ENCODE peak calls at places on chromosome 13, in nine cellular contexts. One of them, this sample, is unnamed.

GRCh38 chr13:91722267-91722884 is 324.0 kb downstream of the GPC5 start:
- DNase-seq in PC-9: no peak
- DNase-seq in GM23338: peak; percentile 72
- DNase-seq in tibial nerve: no peak
- DNase-seq in vagina: no peak
- DNase-seq in endothelial cell of umbilical vein: peak; percentile 10
- DNase-seq in A549: no peak
- DNase-seq in fibroblast of lung: peak; percentile 64
- DNase-seq in BE2C: peak; percentile 9
- DNase-seq in this sample: no peak

GRCh38 chr13:97141564-97142005 is 80.5 kb upstream of the MBNL2 start:
- DNase-seq in BE2C: peak; percentile 59
- DNase-seq in GM23338: peak; percentile 65
- DNase-seq in A549: peak; percentile 83
- DNase-seq in vagina: no peak
- DNase-seq in tibial nerve: no peak
- DNase-seq in fibroblast of lung: peak; percentile 86
- DNase-seq in PC-9: peak; percentile 70
- DNase-seq in endothelial cell of umbilical vein: peak; percentile 87
- DNase-seq in this sample: no peak

GRCh38 chr13:38542601-38543000 is 144.3 kb upstream of the FREM2 start:
- DNase-seq in vagina: no peak
- DNase-seq in BE2C: no peak
- DNase-seq in GM23338: no peak
- DNase-seq in PC-9: peak; percentile 17
- DNase-seq in A549: no peak
- DNase-seq in endothelial cell of umbilical vein: no peak
- DNase-seq in fibroblast of lung: no peak
- DNase-seq in tibial nerve: no peak
- DNase-seq in this sample: no peak

GRCh38 chr13:30409911-30410704 is 12.2 kb upstream of the UBE2L5 start:
- DNase-seq in endothelial cell of umbilical vein: no peak
- DNase-seq in tibial nerve: no peak
- DNase-seq in PC-9: no peak
- DNase-seq in BE2C: no peak
- DNase-seq in GM23338: no peak
- DNase-seq in fibroblast of lung: peak; percentile 48
- DNase-seq in vagina: no peak
- DNase-seq in A549: no peak
- DNase-seq in this sample: peak; percentile 80

GRCh38 chr13:102584423-102584822 is 12.4 kb upstream of the TPP2 start:
- DNase-seq in GM23338: no peak
- DNase-seq in PC-9: no peak
- DNase-seq in vagina: no peak
- DNase-seq in tibial nerve: no peak
- DNase-seq in BE2C: no peak
- DNase-seq in endothelial cell of umbilical vein: no peak
- DNase-seq in fibroblast of lung: no peak
- DNase-seq in A549: no peak
- DNase-seq in this sample: no peak

GRCh38 chr13:46124967-46125933 is 20.4 kb upstream of the CPB2 start:
- DNase-seq in vagina: no peak
- DNase-seq in fibroblast of lung: no peak
- DNase-seq in endothelial cell of umbilical vein: peak; percentile 75
- DNase-seq in PC-9: no peak
- DNase-seq in tibial nerve: no peak
- DNase-seq in BE2C: no peak
- DNase-seq in A549: no peak
- DNase-seq in GM23338: no peak
- DNase-seq in this sample: no peak

GRCh38 chr13:76157926-76158325 is 521.8 kb downstream of the LMO7 start:
- DNase-seq in BE2C: no peak
- DNase-seq in endothelial cell of umbilical vein: no peak
- DNase-seq in fibroblast of lung: no peak
- DNase-seq in tibial nerve: no peak
- DNase-seq in A549: no peak
- DNase-seq in GM23338: no peak
- DNase-seq in PC-9: no peak
- DNase-seq in vagina: no peak
- DNase-seq in this sample: no peak

GRCh38 chr13:111658150-111659100 is 338.0 kb downstream of the TEX29 start:
- DNase-seq in vagina: peak; percentile 49
- DNase-seq in GM23338: peak; percentile 73
- DNase-seq in tibial nerve: no peak
- DNase-seq in A549: no peak
- DNase-seq in endothelial cell of umbilical vein: no peak
- DNase-seq in fibroblast of lung: no peak
- DNase-seq in BE2C: no peak
- DNase-seq in PC-9: no peak
- DNase-seq in this sample: no peak

GRCh38 chr13:77697208-77698103 is at the start of gene SLAIN1:
- DNase-seq in GM23338: peak; percentile 94
- DNase-seq in fibroblast of lung: peak; percentile 38
- DNase-seq in PC-9: peak; percentile 65
- DNase-seq in endothelial cell of umbilical vein: peak; percentile 61
- DNase-seq in tibial nerve: peak; percentile 41
- DNase-seq in vagina: no peak
- DNase-seq in BE2C: peak; percentile 90
- DNase-seq in A549: peak; percentile 35
- DNase-seq in this sample: peak; percentile 38

GRCh38 chr13:32811297-32811800 is 204.9 kb upstream of the KL start:
- DNase-seq in GM23338: no peak
- DNase-seq in fibroblast of lung: no peak
- DNase-seq in A549: no peak
- DNase-seq in endothelial cell of umbilical vein: no peak
- DNase-seq in tibial nerve: no peak
- DNase-seq in PC-9: peak; percentile 33
- DNase-seq in BE2C: no peak
- DNase-seq in vagina: no peak
- DNase-seq in this sample: no peak

GRCh38 chr13:75850915-75851314 is 214.8 kb downstream of the LMO7 start:
- DNase-seq in BE2C: no peak
- DNase-seq in GM23338: no peak
- DNase-seq in vagina: no peak
- DNase-seq in endothelial cell of umbilical vein: no peak
- DNase-seq in A549: no peak
- DNase-seq in tibial nerve: no peak
- DNase-seq in fibroblast of lung: no peak
- DNase-seq in PC-9: no peak
- DNase-seq in this sample: no peak

GRCh38 chr13:99658266-99658991 is 157.2 kb downstream of the TM9SF2 start:
- DNase-seq in BE2C: peak; percentile 19
- DNase-seq in fibroblast of lung: peak; percentile 84
- DNase-seq in tibial nerve: peak; percentile 27
- DNase-seq in A549: peak; percentile 21
- DNase-seq in GM23338: peak; percentile 80
- DNase-seq in vagina: no peak
- DNase-seq in endothelial cell of umbilical vein: peak; percentile 36
- DNase-seq in PC-9: no peak
- DNase-seq in this sample: peak; percentile 66

GRCh38 chr13:75181906-75182305 is 300.1 kb downstream of the TBC1D4 start:
- DNase-seq in A549: no peak
- DNase-seq in endothelial cell of umbilical vein: peak; percentile 96
- DNase-seq in vagina: no peak
- DNase-seq in PC-9: no peak
- DNase-seq in BE2C: no peak
- DNase-seq in GM23338: no peak
- DNase-seq in tibial nerve: no peak
- DNase-seq in fibroblast of lung: peak; percentile 67
- DNase-seq in this sample: no peak

GRCh38 chr13:109700176-109700575 is 86.2 kb downstream of the IRS2 start:
- DNase-seq in vagina: no peak
- DNase-seq in A549: no peak
- DNase-seq in tibial nerve: peak; percentile 29
- DNase-seq in GM23338: no peak
- DNase-seq in endothelial cell of umbilical vein: peak; percentile 71
- DNase-seq in fibroblast of lung: peak; percentile 71
- DNase-seq in PC-9: peak; percentile 74
- DNase-seq in BE2C: peak; percentile 94
- DNase-seq in this sample: peak; percentile 16

GRCh38 chr13:50275392-50276063 is 260.3 kb downstream of the KCNRG start:
- DNase-seq in fibroblast of lung: no peak
- DNase-seq in endothelial cell of umbilical vein: no peak
- DNase-seq in tibial nerve: no peak
- DNase-seq in PC-9: no peak
- DNase-seq in vagina: no peak
- DNase-seq in GM23338: no peak
- DNase-seq in A549: no peak
- DNase-seq in BE2C: no peak
- DNase-seq in this sample: no peak

GRCh38 chr13:97133955-97134354 is 88.2 kb upstream of the MBNL2 start:
- DNase-seq in vagina: no peak
- DNase-seq in tibial nerve: no peak
- DNase-seq in PC-9: peak; percentile 33
- DNase-seq in fibroblast of lung: no peak
- DNase-seq in BE2C: no peak
- DNase-seq in GM23338: no peak
- DNase-seq in A549: no peak
- DNase-seq in endothelial cell of umbilical vein: no peak
- DNase-seq in this sample: no peak

GRCh38 chr13:98544105-98544710 is 32.7 kb downstream of the STK24 start:
- DNase-seq in BE2C: no peak
- DNase-seq in fibroblast of lung: no peak
- DNase-seq in A549: no peak
- DNase-seq in PC-9: no peak
- DNase-seq in tibial nerve: no peak
- DNase-seq in vagina: no peak
- DNase-seq in endothelial cell of umbilical vein: no peak
- DNase-seq in GM23338: no peak
- DNase-seq in this sample: no peak
- H3K4me1 ChIP-seq in BE2C: peaks cover 17% of the 10 kb centered on the region
- H3K4me1 ChIP-seq in fibroblast of lung: peaks cover 45% of the 10 kb centered on the region
- H3K4me1 ChIP-seq in A549: peaks cover 13% of the 10 kb centered on the region
- H3K4me1 ChIP-seq in PC-9: peaks cover 18% of the 10 kb centered on the region
- H3K4me1 ChIP-seq in tibial nerve: peaks cover 29% of the 10 kb centered on the region
- H3K4me1 ChIP-seq in vagina: peaks cover 98% of the 10 kb centered on the region
- H3K4me1 ChIP-seq in endothelial cell of umbilical vein: peaks cover 15% of the 10 kb centered on the region
- H3K4me1 ChIP-seq in GM23338: peaks cover 50% of the 10 kb centered on the region
- H3K4me1 ChIP-seq in this sample: peaks cover 3% of the 10 kb centered on the region

GRCh38 chr13:112764864-112765561 is 75.2 kb downstream of the ATP11A start:
- DNase-seq in GM23338: no peak
- DNase-seq in PC-9: no peak
- DNase-seq in tibial nerve: no peak
- DNase-seq in A549: no peak
- DNase-seq in endothelial cell of umbilical vein: no peak
- DNase-seq in BE2C: no peak
- DNase-seq in vagina: no peak
- DNase-seq in fibroblast of lung: no peak
- DNase-seq in this sample: no peak

GRCh38 chr13:112762690-112763080 is 72.8 kb downstream of the ATP11A start:
- DNase-seq in BE2C: no peak
- DNase-seq in fibroblast of lung: no peak
- DNase-seq in endothelial cell of umbilical vein: no peak
- DNase-seq in PC-9: no peak
- DNase-seq in GM23338: no peak
- DNase-seq in vagina: no peak
- DNase-seq in tibial nerve: no peak
- DNase-seq in A549: no peak
- DNase-seq in this sample: no peak

GRCh38 chr13:112765734-112766133 is 75.9 kb downstream of the ATP11A start:
- DNase-seq in PC-9: no peak
- DNase-seq in GM23338: no peak
- DNase-seq in BE2C: no peak
- DNase-seq in tibial nerve: no peak
- DNase-seq in A549: no peak
- DNase-seq in vagina: no peak
- DNase-seq in fibroblast of lung: no peak
- DNase-seq in endothelial cell of umbilical vein: no peak
- DNase-seq in this sample: no peak

GRCh38 chr13:112761701-112762689 is 72.2 kb downstream of the ATP11A start:
- DNase-seq in BE2C: no peak
- DNase-seq in endothelial cell of umbilical vein: no peak
- DNase-seq in PC-9: peak; percentile 13
- DNase-seq in GM23338: peak; percentile 60
- DNase-seq in vagina: no peak
- DNase-seq in A549: no peak
- DNase-seq in fibroblast of lung: peak; percentile 34
- DNase-seq in tibial nerve: no peak
- DNase-seq in this sample: no peak

DNA sequence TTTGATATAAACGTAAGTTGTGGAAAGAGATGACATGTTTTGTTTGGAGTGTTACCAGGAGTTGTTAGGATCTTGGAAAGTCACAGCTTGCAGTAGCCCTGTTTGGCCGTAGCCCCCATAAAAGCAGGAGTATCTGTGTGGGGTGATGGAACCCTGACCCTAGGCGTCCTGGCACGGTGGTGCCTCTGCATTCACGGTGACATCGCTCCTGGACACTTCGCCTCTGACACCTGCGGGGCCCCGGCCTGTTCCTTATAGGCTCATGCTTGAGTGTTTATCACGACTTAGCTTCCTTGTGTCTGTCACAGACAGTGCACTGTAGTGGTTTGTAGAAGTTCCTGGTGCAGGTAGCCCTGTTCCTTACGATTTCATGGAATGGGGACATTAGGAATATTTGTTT is 74.2 kb downstream of the ATP11A start:
- DNase-seq in GM23338: no peak
- DNase-seq in endothelial cell of umbilical vein: no peak
- DNase-seq in BE2C: no peak
- DNase-seq in fibroblast of lung: no peak
- DNase-seq in tibial nerve: no peak
- DNase-seq in vagina: no peak
- DNase-seq in A549: no peak
- DNase-seq in PC-9: no peak
- DNase-seq in this sample: no peak
- H3K4me1 ChIP-seq in GM23338: peaks cover 21% of the 10 kb centered on the region
- H3K4me1 ChIP-seq in endothelial cell of umbilical vein: peaks cover 15% of the 10 kb centered on the region
- H3K4me1 ChIP-seq in BE2C: no peaks in the 10 kb centered on the region
- H3K4me1 ChIP-seq in fibroblast of lung: peaks cover 8% of the 10 kb centered on the region
- H3K4me1 ChIP-seq in tibial nerve: no peaks in the 10 kb centered on the region
- H3K4me1 ChIP-seq in vagina: no peaks in the 10 kb centered on the region
- H3K4me1 ChIP-seq in A549: no peaks in the 10 kb centered on the region
- H3K4me1 ChIP-seq in PC-9: peaks cover 35% of the 10 kb centered on the region
- H3K4me1 ChIP-seq in this sample: no peaks in the 10 kb centered on the region

DNA sequence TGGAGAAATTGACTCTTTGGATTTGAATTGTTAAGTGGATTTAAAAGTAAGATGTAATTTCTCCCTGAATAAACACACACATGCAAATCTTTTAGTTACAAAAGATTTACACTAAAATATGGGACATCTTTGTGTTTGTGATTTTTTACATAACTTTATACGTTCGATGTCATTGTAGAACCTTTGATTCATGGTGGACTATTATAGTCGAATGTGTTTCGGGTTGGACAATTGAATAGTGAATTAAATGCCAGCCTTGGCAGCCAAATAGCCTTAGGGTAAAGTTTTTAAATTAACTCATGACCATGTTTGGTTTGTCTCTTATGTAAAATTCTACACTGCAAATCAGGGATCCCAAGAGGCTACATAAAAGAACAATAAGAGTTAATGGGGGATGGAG is 1735.5 kb upstream of the SPRY2 start:
- DNase-seq in BE2C: no peak
- DNase-seq in A549: no peak
- DNase-seq in vagina: no peak
- DNase-seq in fibroblast of lung: no peak
- DNase-seq in tibial nerve: no peak
- DNase-seq in GM23338: no peak
- DNase-seq in PC-9: no peak
- DNase-seq in endothelial cell of umbilical vein: no peak
- DNase-seq in this sample: no peak
- H3K4me1 ChIP-seq in BE2C: peaks cover 6% of the 10 kb centered on the region
- H3K4me1 ChIP-seq in A549: no peaks in the 10 kb centered on the region
- H3K4me1 ChIP-seq in vagina: no peaks in the 10 kb centered on the region
- H3K4me1 ChIP-seq in fibroblast of lung: no peaks in the 10 kb centered on the region
- H3K4me1 ChIP-seq in tibial nerve: no peaks in the 10 kb centered on the region
- H3K4me1 ChIP-seq in GM23338: peaks cover 13% of the 10 kb centered on the region
- H3K4me1 ChIP-seq in PC-9: no peaks in the 10 kb centered on the region
- H3K4me1 ChIP-seq in endothelial cell of umbilical vein: no peaks in the 10 kb centered on the region
- H3K4me1 ChIP-seq in this sample: no peaks in the 10 kb centered on the region

GRCh38 chr13:40983269-40983668 is 35.8 kb downstream of the ELF1 start:
- DNase-seq in PC-9: no peak
- DNase-seq in tibial nerve: no peak
- DNase-seq in fibroblast of lung: no peak
- DNase-seq in A549: no peak
- DNase-seq in endothelial cell of umbilical vein: peak; percentile 75
- DNase-seq in BE2C: no peak
- DNase-seq in vagina: no peak
- DNase-seq in GM23338: no peak
- DNase-seq in this sample: no peak
- H3K4me1 ChIP-seq in PC-9: no peaks in the 10 kb centered on the region
- H3K4me1 ChIP-seq in tibial nerve: peaks cover 36% of the 10 kb centered on the region
- H3K4me1 ChIP-seq in fibroblast of lung: peaks cover 4% of the 10 kb centered on the region
- H3K4me1 ChIP-seq in A549: peaks cover 32% of the 10 kb centered on the region
- H3K4me1 ChIP-seq in endothelial cell of umbilical vein: peaks cover 65% of the 10 kb centered on the region
- H3K4me1 ChIP-seq in BE2C: no peaks in the 10 kb centered on the region
- H3K4me1 ChIP-seq in vagina: peaks cover 80% of the 10 kb centered on the region
- H3K4me1 ChIP-seq in GM23338: peaks cover 10% of the 10 kb centered on the region
- H3K4me1 ChIP-seq in this sample: peaks cover 7% of the 10 kb centered on the region